ENCODE peak calls at places on chromosomes 13 and 19, in nine cellular contexts. I, A, Q, R, Z, M, L, C and H are unnamed samples.

GRCh38 chr13:43006893-43007631 is 15.0 kb upstream of the EPSTI1 start:
- DNase-seq in I (no peak), A (no peak), Q (no peak), R (no peak), Z (no peak), M (no peak), L (no peak), C (no peak), H (no peak)

GRCh38 chr13:33910267-33910666 is 92.3 kb downstream of the RFC3 start:
- DNase-seq in I (no peak), A (no peak), Q (no peak), R (no peak), Z (no peak), M (no peak), L (no peak), C (no peak), H (no peak)

GRCh38 chr19:48455171-48455907 is at the start of gene KCNJ14:
- DNase-seq in I (no peak), A (no peak), Q (no peak), R (no peak), Z (no peak), M (no peak), L (no peak), C (no peak), H (no peak)

GRCh38 chr19:52662631-52663030 is 24.5 kb upstream of the ZNF83 start:
- DNase-seq in I (no peak), A (peak), Q (no peak), R (no peak), Z (no peak), M (no peak), L (no peak), C (no peak), H (no peak)

GRCh38 chr19:18386543-18387251 is 739 bp downstream of the GDF15 start:
- DNase-seq in I (no peak), A (peak), Q (peak), R (no peak), Z (no peak), M (no peak), L (no peak), C (no peak), H (no peak)

GRCh38 chr19:22619371-22619770 is 14.8 kb upstream of the ZNF492 start:
- DNase-seq in I (no peak), A (no peak), Q (no peak), R (peak), Z (no peak), M (no peak), L (peak), C (peak), H (no peak)

GRCh38 chr13:50123862-50124535 is 108.8 kb downstream of the KCNRG start:
- DNase-seq in I (peak), A (peak), Q (peak), R (peak), Z (peak), M (peak), L (no peak), C (peak), H (peak)

GRCh38 chr13:33633701-33634525 is 184.0 kb upstream of the RFC3 start:
- DNase-seq in I (no peak), A (no peak), Q (no peak), R (no peak), Z (no peak), M (peak), L (no peak), C (no peak), H (no peak)

GRCh38 chr19:33373701-33374405 is at the start of gene CEBPG:
- DNase-seq in I (peak), A (peak), Q (peak), R (no peak), Z (peak), M (peak), L (peak), C (no peak), H (no peak)

GRCh38 chr19:31178833-31179470 is 170.3 kb downstream of the TSHZ3 start:
- DNase-seq in I (no peak), A (no peak), Q (no peak), R (no peak), Z (no peak), M (no peak), L (no peak), C (no peak), H (no peak)

GRCh38 chr19:42038675-42039074 is 31.3 kb downstream of the GRIK5 start:
- DNase-seq in I (no peak), A (no peak), Q (no peak), R (peak), Z (no peak), M (no peak), L (peak), C (peak), H (no peak)